ENCODE peak calls at places on chromosome 10, in four cellular contexts. N is breast epithelium, V is mammary epithelial cell, R is HCT116. P is an unnamed sample.

GRCh38 chr10:58140054-58140453 is 127.6 kb downstream of the IPMK start:
- DNase-seq in N (no peak), V (no peak), R (no peak), P (peak; percentile 46)

GRCh38 chr10:85888004-85888403 is 478.6 kb downstream of the GRID1 start:
- DNase-seq in N (no peak), V (no peak), R (no peak), P (no peak)

GRCh38 chr10:11835061-11835460 is 11.9 kb downstream of the PROSER2 start:
- DNase-seq in N (no peak), V (no peak), R (no peak), P (no peak)

GRCh38 chr10:43322769-43323168 is 48.7 kb upstream of the FXYD4 start:
- DNase-seq in N (peak; percentile 58), V (peak; percentile 20), R (no peak), P (no peak)

GRCh38 chr10:43965033-43965917 is 316.6 kb upstream of the ZNF32 start:
- DNase-seq in N (no peak), V (no peak), R (no peak), P (no peak)

GRCh38 chr10:93458821-93459257 is 23.3 kb downstream of the MYOF start:
- DNase-seq in N (peak; percentile 95), V (peak; percentile 97), R (peak; percentile 97), P (no peak)

GRCh38 chr10:86357041-86357440 is 9.6 kb downstream of the GRID1 start:
- DNase-seq in N (no peak), V (no peak), R (no peak), P (no peak)

GRCh38 chr10:119393845-119394244 is 148.7 kb downstream of the RGS10 start:
- DNase-seq in N (no peak), V (no peak), R (no peak), P (no peak)

GRCh38 chr10:86667421-86668181 is 710 bp upstream of the LDB3 start:
- DNase-seq in N (no peak), V (no peak), R (no peak), P (no peak)

GRCh38 chr10:5951167-5951711 is 26.1 kb downstream of the IL15RA start:
- DNase-seq in N (peak; percentile 94), V (peak; percentile 76), R (no peak), P (no peak)

GRCh38 chr10:123643315-123643714 is 22.8 kb upstream of the GPR26 start:
- DNase-seq in N (no peak), V (no peak), R (no peak), P (no peak)

GRCh38 chr10:124524991-124525653 is 63.5 kb downstream of the LHPP start:
- DNase-seq in N (peak; percentile 46), V (peak; percentile 64), R (no peak), P (no peak)

GRCh38 chr10:97888641-97889262 is 39.1 kb downstream of the GOLGA7B start:
- DNase-seq in N (peak; percentile 21), V (peak; percentile 82), R (peak; percentile 58), P (no peak)

GRCh38 chr10:76558996-76559888 is 1078.4 kb downstream of the KCNMA1 start:
- DNase-seq in N (no peak), V (no peak), R (no peak), P (no peak)

GRCh38 chr10:75266945-75267344 is 31.2 kb upstream of the COMTD1 start:
- DNase-seq in N (no peak), V (no peak), R (no peak), P (no peak)

GRCh38 chr10:123488436-123488835 is 177.7 kb upstream of the GPR26 start:
- DNase-seq in N (no peak), V (no peak), R (no peak), P (no peak)

GRCh38 chr10:556971-557370 is 132.5 kb downstream of the DIP2C start:
- DNase-seq in N (no peak), V (no peak), R (no peak), P (no peak)

GRCh38 chr10:88116491-88116890 is 253.1 kb downstream of the PTEN start:
- DNase-seq in N (no peak), V (peak; percentile 69), R (no peak), P (no peak)

GRCh38 chr10:95249467-95249866 is 41.3 kb downstream of the PDLIM1 start:
- DNase-seq in N (no peak), V (no peak), R (no peak), P (no peak)

GRCh38 chr10:78664929-78665525 is 403.7 kb upstream of the ZMIZ1 start:
- DNase-seq in N (no peak), V (peak; percentile 20), R (peak; percentile 48), P (peak; percentile 10)

GRCh38 chr10:110636932-110637557 is 7.1 kb upstream of the RBM20 start:
- DNase-seq in N (no peak), V (no peak), R (no peak), P (no peak)

GRCh38 chr10:133128126-133129081 is 31.6 kb upstream of the KNDC1 start:
- DNase-seq in N (no peak), V (no peak), R (no peak), P (no peak)

GRCh38 chr10:95660283-95660682 is 3.8 kb upstream of the ALDH18A1 start:
- DNase-seq in N (no peak), V (peak; percentile 28), R (no peak), P (no peak)

GRCh38 chr10:109933984-109934565 is 10.8 kb upstream of the XPNPEP1 start:
- DNase-seq in N (no peak), V (no peak), R (no peak), P (no peak)

GRCh38 chr10:71737356-71738172 is 18.0 kb upstream of the C10orf105 start:
- DNase-seq in N (no peak), V (no peak), R (no peak), P (no peak)

GRCh38 chr10:5530846-5531557 is 6.2 kb downstream of the CALML3 start:
- DNase-seq in N (no peak), V (no peak), R (no peak), P (no peak)

GRCh38 chr10:90136731-90137316 is 435.4 kb downstream of the KIF20B start:
- DNase-seq in N (no peak), V (no peak), R (peak; percentile 65), P (no peak)

GRCh38 chr10:6009961-6010360 is 32.6 kb upstream of the IL15RA start:
- DNase-seq in N (no peak), V (no peak), R (no peak), P (no peak)

GRCh38 chr10:102752934-102753664 is 9.4 kb downstream of the WBP1L start:
- DNase-seq in N (no peak), V (peak; percentile 37), R (no peak), P (no peak)

GRCh38 chr10:129192344-129193128 is 274.5 kb upstream of the MGMT start:
- DNase-seq in N (peak; percentile 89), V (no peak), R (no peak), P (no peak)

GRCh38 chr10:76035010-76035727 is 603.7 kb downstream of the LRMDA start:
- DNase-seq in N (no peak), V (no peak), R (no peak), P (no peak)

GRCh38 chr10:84546609-84547008 is 218.2 kb downstream of the CCSER2 start:
- DNase-seq in N (no peak), V (no peak), R (no peak), P (no peak)

GRCh38 chr10:49419005-49419404 is 23.1 kb upstream of the DRGX start:
- DNase-seq in N (peak; percentile 67), V (peak; percentile 86), R (peak; percentile 75), P (peak; percentile 87)

GRCh38 chr10:56880541-56880940 is 519.5 kb upstream of the ZWINT start:
- DNase-seq in N (no peak), V (no peak), R (no peak), P (no peak)

GRCh38 chr10:108601856-108602255 is 1321.5 kb downstream of the XPNPEP1 start:
- DNase-seq in N (no peak), V (peak; percentile 44), R (no peak), P (no peak)

GRCh38 chr10:51260376-51260775 is 186.1 kb downstream of the PRKG1 start:
- DNase-seq in N (no peak), V (no peak), R (no peak), P (no peak)
- H3K4me3 ChIP-seq in N (no peak overlapping the region), V (no peak overlapping the region), R (no peak overlapping the region), P (no peak overlapping the region)

GRCh38 chr10:18759575-18759974 is 100.3 kb downstream of the ARL5B start:
- DNase-seq in N (no peak), V (no peak), R (no peak), P (no peak)
- TF ChIP-seq CTCF in N (no peak), V (no peak), R (no peak), P (no peak)

GRCh38 chr10:27744478-27745379 is 890 bp downstream of the MKX start:
- DNase-seq in N (no peak), V (peak; percentile 13), R (no peak), P (no peak)

GRCh38 chr10:27745380-27745718 is 270 bp downstream of the MKX start:
- DNase-seq in N (no peak), V (no peak), R (no peak), P (no peak)

GRCh38 chr10:27745719-27746363 is at the start of gene MKX:
- DNase-seq in N (no peak), V (peak; percentile 41), R (no peak), P (no peak)

GRCh38 chr10:27747096-27747451 is 1.5 kb upstream of the MKX start:
- DNase-seq in N (no peak), V (no peak), R (no peak), P (no peak)

DNA sequence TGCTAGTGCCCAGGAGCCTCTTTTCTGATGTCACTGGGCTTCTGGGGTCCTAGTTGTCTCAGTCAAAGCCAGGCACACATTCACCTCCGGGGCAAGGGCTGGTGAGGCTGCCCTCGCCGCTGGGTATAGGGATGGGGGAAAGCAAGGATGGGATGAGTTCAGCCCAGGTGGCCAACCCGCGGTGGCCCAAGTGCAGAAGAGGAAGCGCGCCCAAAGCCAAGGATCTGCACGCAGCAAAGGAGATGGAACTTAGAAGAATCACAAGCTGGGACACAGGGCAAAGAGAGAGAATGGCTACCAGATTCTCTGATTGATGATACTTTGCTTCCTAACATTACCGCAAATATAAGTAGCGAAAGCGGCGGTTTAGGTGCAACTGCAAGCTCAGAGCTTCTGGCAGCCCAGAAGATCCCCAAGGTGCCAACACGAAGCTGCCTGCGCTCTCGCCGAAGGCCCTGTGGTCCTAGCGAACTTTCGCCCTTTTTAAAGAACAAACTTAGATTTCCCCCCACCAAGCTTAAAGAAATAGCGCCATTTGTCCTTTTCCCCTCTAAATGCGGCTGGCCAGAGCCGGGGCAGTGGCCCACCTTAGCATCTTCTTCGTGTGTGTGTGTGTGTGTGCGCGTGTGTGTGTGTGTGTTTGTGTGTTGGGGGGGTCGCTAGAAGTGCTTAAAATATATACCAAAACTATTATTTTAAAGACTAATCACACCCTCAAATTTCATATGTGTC is 911 bp upstream of the MKX start:
- DNase-seq in N (no peak), V (peak; percentile 8), R (no peak), P (no peak)
- H3K4me3 ChIP-seq in N (peak overlapping the region; percentile 59), V (no peak overlapping the region), R (no peak overlapping the region), P (no peak overlapping the region)

DNA sequence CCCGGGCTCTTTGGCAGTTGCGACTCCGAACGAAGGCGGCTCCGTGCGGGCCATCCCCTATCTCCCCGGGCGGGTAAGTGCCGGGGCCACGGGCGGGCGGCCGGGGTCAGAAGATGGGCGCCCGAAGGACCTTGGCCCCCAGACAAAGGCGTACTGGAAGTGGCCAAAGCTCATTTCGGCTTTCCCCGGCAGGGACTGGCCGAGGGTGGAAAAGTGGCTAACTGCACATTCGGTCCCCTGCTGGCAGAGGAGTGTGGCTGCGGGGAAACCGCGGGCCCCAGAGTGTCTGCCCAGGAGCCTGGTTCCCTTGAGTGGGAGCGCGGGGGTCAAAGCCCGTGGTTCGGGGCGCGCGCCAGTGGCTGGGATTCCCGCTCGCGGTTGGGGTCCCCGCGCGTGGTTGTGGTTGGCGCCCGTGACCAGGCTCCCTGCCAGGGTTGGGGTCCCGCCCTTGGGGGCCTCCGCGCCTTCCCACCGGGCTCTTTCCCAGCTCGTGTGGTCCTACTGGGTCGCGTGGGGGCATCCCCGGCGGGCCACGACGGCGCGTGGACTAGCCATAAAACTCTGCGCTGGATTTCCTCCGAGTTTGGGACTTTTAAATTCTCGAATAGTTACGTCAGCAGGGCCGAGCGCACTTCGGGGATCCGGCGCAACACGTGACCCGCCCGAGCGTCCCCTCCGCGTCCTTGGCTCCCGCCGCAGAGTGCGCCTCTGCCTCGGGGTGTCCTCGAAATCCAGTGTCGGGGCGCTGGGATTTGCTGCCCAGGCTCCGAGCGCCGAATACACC is 124.4 kb downstream of the TACC2 start:
- DNase-seq in N (peak; percentile 62), V (peak; percentile 58), R (peak; percentile 49), P (peak; percentile 50)
- TF ChIP-seq CTCF in N (peak; percentile 73), V (peak; percentile 79), R (peak; percentile 82), P (peak; percentile 50)

P was measured in LNCaP clone FGC.